ENCODE peak calls at places on chromosomes 1 and 21, in four cellular contexts. P, G, C and R are unnamed samples.

GRCh38 chr1:201958348-201958747 is 3.0 kb downstream of the TIMM17A start:
- DNase-seq in C (no peak), P (no peak), G (no peak), R (no peak)

GRCh38 chr1:188857526-188858087 is 1620.1 kb downstream of the BRINP3 start:
- DNase-seq in P (no peak), C (no peak), G (no peak), R (no peak)

GRCh38 chr1:227330279-227330678 is 12.0 kb upstream of the CDC42BPA start:
- DNase-seq in P (no peak), G (no peak), C (no peak), R (no peak)

GRCh38 chr1:183163311-183163710 is 22.8 kb upstream of the LAMC2 start:
- DNase-seq in C (no peak), P (peak; percentile 68), G (no peak), R (peak; percentile 28)

GRCh38 chr1:165900576-165901380 is 73.4 kb downstream of the UCK2 start:
- DNase-seq in G (no peak), P (peak; percentile 46), C (no peak), R (peak; percentile 26)

GRCh38 chr1:116113615-116114014 is 2.4 kb downstream of the MAB21L3 start:
- DNase-seq in G (no peak), C (no peak), P (no peak), R (no peak)

GRCh38 chr21:45408811-45409261 is 3.9 kb downstream of the COL18A1 start:
- DNase-seq in G (no peak), C (no peak), P (no peak), R (no peak)

GRCh38 chr21:27026501-27026900 is 59.6 kb upstream of the ADAMTS5 start:
- DNase-seq in P (no peak), C (no peak), G (no peak), R (peak; percentile 51)

GRCh38 chr1:20604678-20605077 is 15.8 kb downstream of the CDA start:
- DNase-seq in G (no peak), C (no peak), P (no peak), R (no peak)

GRCh38 chr1:171645553-171646336 is 6.7 kb downstream of the MYOC start:
- DNase-seq in P (peak; percentile 5), C (no peak), G (no peak), R (no peak)

GRCh38 chr1:53356637-53357036 is 28.8 kb upstream of the LRP8 start:
- DNase-seq in G (no peak), C (no peak), P (no peak), R (no peak)

GRCh38 chr21:23804866-23805265 is 1802.4 kb downstream of the MRPL39 start:
- DNase-seq in C (no peak), G (no peak), P (no peak), R (no peak)
- H2AK5ac ChIP-seq in C (no peak overlapping the region), G (no peak overlapping the region), P (no peak overlapping the region), R (no peak overlapping the region)

DNA sequence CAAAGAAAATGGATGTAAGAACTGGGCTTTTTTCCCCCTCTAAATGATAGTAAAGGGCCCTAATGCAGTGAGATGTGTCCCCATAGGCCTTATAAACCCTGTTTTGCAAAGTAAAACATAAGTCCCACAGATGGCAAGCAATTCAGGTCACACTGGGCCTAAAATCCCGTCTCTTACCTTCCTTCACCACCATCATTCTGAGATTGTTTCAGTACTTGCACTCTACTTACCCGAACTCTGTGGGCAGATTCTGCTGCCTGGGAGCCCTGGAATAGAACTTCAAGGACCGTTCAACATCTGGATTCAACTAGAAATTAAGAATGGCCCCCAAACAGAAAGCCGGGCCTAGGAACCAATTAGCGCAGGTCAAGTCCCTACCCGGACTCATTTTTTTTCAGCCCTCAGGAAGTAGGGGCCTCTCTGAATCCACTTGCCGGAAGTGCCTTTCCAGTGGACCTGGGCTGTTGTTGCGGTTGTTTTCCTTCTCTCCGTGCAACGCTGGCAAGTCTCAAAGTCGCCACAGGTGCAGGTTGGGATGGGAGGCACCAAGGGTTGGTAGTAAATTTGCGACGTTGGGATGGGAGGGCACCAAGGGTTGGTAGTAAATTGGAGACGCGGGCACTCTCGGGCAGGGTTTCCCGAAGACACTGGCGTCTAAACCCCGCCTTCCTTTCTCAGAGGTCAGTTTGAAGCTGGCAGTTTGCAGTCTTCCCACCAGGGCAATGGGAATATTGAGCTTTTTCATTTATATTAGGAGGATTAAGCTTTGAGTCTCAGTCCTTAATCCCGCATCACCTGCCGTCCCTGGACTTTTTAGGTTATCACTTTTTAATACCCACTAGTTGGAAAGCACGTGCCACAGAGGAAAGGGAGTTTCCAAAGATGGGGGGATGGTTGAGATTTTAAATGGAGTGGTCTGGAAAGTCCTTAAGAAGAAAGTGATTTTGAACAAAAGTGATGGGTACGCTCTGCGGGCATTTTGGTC is at the start of gene TMEM69:
- DNase-seq in C (peak; percentile 87), G (peak; percentile 88), P (peak; percentile 94), R (peak; percentile 91)
- H2BK12ac ChIP-seq in C (peak within 1 kb of the TSS; percentile 77), G (no peak within 1 kb of the TSS), P (peak within 1 kb of the TSS; percentile 18), R (no peak within 1 kb of the TSS)

DNA sequence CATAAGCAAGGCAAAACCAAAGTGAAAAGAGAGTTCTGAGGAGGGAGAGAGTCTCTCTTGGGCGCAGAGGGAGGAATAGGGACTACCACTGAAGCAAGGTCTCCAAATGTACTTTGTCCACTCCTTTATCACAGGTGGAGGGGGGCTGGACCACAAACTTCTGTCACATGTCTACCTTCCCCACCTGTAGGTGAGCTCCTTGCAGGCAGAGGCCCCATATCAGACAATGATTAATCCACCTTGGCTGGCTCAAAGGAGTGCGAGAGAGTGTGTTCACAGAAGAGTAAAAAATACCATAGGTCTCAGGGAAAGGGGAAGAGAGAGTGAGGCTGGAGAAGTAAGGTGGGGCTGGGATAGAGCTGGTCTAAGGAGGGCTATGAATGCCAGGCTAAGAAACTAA is 4.5 kb downstream of the BEND5 start:
- DNase-seq in G (no peak), C (no peak), P (no peak), R (no peak)
- H3K4me3 ChIP-seq in G (no peak overlapping the region), C (no peak overlapping the region), P (no peak overlapping the region), R (no peak overlapping the region)

GRCh38 chr21:36798461-36798860 is 99.5 kb downstream of the SIM2 start:
- DNase-seq in G (no peak), P (no peak), C (no peak), R (peak; percentile 94)

GRCh38 chr21:36803801-36804452 is 105.0 kb downstream of the SIM2 start:
- DNase-seq in C (no peak), P (no peak), G (no peak), R (no peak)

GRCh38 chr21:36803051-36803709 is 104.3 kb downstream of the SIM2 start:
- DNase-seq in P (no peak), G (no peak), C (no peak), R (no peak)

GRCh38 chr21:36799869-36800268 is 101.0 kb downstream of the SIM2 start:
- DNase-seq in G (no peak), C (no peak), P (peak; percentile 30), R (no peak)

GRCh38 chr21:36800734-36801133 is 101.8 kb downstream of the SIM2 start:
- DNase-seq in G (no peak), P (no peak), C (no peak), R (no peak)
- H2AK5ac ChIP-seq in G (no peak overlapping the region), P (no peak overlapping the region), C (no peak overlapping the region), R (no peak overlapping the region)

DNA sequence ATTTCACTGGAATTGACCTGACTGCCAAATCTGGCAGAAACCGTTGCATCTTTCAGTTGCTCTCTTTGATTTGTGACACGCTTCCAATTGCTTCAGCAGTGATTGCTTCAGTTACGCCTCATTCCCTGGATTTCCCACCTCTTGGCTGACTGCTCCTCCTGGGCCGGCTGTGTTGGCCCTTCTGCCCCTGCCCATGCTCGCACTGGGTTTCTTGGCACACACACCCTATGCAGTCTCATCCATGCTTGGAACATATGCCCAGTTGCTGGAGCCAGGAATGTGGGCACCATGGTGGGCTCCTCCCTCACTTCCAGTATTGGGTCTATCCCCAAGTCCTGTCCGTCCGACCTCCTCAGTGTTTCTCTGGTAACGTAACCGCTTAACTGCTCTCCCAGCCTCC is 2.2 kb upstream of the ZBTB21 start:
- DNase-seq in C (no peak), P (no peak), G (no peak), R (no peak)
- H2BK12ac ChIP-seq in C (no peak overlapping the region), P (peak overlapping the region; percentile 25), G (no peak overlapping the region), R (no peak overlapping the region)

GRCh38 chr1:113041569-113042335 is 31.2 kb upstream of the LRIG2 start:
- DNase-seq in G (no peak), P (no peak), C (peak; percentile 57), R (no peak)
- H3K4me3 ChIP-seq in G (peak overlapping the region; percentile 13), P (no peak overlapping the region), C (peak overlapping the region; percentile 21), R (no peak overlapping the region)

GRCh38 chr1:31487143-31487542 is 74.1 kb downstream of the SERINC2 start:
- DNase-seq in G (no peak), C (no peak), P (no peak), R (no peak)

GRCh38 chr1:31482478-31483011 is 69.5 kb downstream of the SERINC2 start:
- DNase-seq in P (no peak), G (no peak), C (no peak), R (no peak)

GRCh38 chr1:31488528-31488927 is 75.5 kb downstream of the SERINC2 start:
- DNase-seq in G (no peak), C (no peak), P (no peak), R (no peak)

GRCh38 chr1:31483012-31483946 is 70.3 kb downstream of the SERINC2 start:
- DNase-seq in G (no peak), C (no peak), P (peak; percentile 95), R (peak; percentile 95)

DNA sequence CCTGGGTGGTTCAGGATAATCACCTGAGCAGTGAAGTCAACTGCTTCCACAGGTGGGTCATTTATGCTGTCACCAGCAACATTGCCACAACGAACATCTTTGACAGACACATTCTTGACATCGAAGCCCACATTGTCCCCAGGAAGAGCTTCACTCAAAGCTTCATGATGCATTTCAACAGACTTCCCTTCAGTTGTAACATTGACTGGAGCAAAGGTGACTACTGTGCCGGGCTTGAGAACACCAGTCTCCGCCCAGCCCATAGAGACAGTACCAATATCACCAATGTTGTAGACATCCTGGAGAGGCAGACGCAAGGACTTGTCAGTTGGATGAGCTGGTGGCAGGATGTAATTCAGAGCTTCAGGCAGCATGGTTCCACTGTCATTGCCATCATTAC is 74.9 kb downstream of the SERINC2 start:
- DNase-seq in C (no peak), G (no peak), P (no peak), R (peak; percentile 79)
- H2AK5ac ChIP-seq in C (no peak overlapping the region), G (no peak overlapping the region), P (no peak overlapping the region), R (no peak overlapping the region)

GRCh38 chr1:39363267-39363666 is 128.2 kb upstream of the BMP8A start:
- DNase-seq in G (no peak), C (no peak), P (no peak), R (no peak)
- H2BK12ac ChIP-seq in G (no peak overlapping the region), C (no peak overlapping the region), P (no peak overlapping the region), R (no peak overlapping the region)

GRCh38 chr1:159947942-159948341 is 2.5 kb upstream of the IGSF9 start:
- DNase-seq in C (no peak), G (no peak), P (no peak), R (no peak)

GRCh38 chr1:159945483-159946241 is at the start of gene IGSF9:
- DNase-seq in P (peak; percentile 62), G (peak; percentile 93), C (peak; percentile 96), R (peak; percentile 40)

GRCh38 chr1:159944623-159945455 is 574 bp downstream of the IGSF9 start:
- DNase-seq in C (no peak), P (no peak), G (no peak), R (no peak)

GRCh38 chr1:159943908-159944622 is 1.3 kb downstream of the IGSF9 start:
- DNase-seq in G (no peak), C (no peak), P (no peak), R (no peak)

GRCh38 chr1:159946242-159947187 is 1.1 kb upstream of the IGSF9 start:
- DNase-seq in P (no peak), C (no peak), G (no peak), R (no peak)
- H3K4me3 ChIP-seq in P (no peak overlapping the region), C (peak overlapping the region; percentile 67), G (peak overlapping the region; percentile 78), R (no peak overlapping the region)